ENCODE peak calls at places on chromosomes 6 and 20, in five cellular contexts. One of them, this sample, is unnamed.

GRCh38 chr6:35717449-35718353 is 19.1 kb upstream of the ARMC12 start:
- DNase-seq in hepatocyte: no peak
- DNase-seq in CD8-positive, alpha-beta T cell: no peak
- DNase-seq in HCT116: no peak
- DNase-seq in pancreas: no peak
- DNase-seq in this sample: no peak

GRCh38 chr6:2166717-2167116 is 78.7 kb downstream of the GMDS start:
- DNase-seq in hepatocyte: peak; percentile 8
- DNase-seq in CD8-positive, alpha-beta T cell: no peak
- DNase-seq in HCT116: no peak
- DNase-seq in pancreas: no peak
- DNase-seq in this sample: no peak

GRCh38 chr20:59526242-59527225 is 77.8 kb upstream of the PHACTR3 start:
- DNase-seq in hepatocyte: peak; percentile 20
- DNase-seq in CD8-positive, alpha-beta T cell: no peak
- DNase-seq in HCT116: no peak
- DNase-seq in pancreas: no peak
- DNase-seq in this sample: peak; percentile 62

GRCh38 chr6:73452107-73452461 is at the start of gene CGAS:
- DNase-seq in hepatocyte: peak; percentile 37
- DNase-seq in CD8-positive, alpha-beta T cell: peak; percentile 74
- DNase-seq in HCT116: no peak
- DNase-seq in pancreas: peak; percentile 71
- DNase-seq in this sample: peak; percentile 96

GRCh38 chr20:46177768-46178167 is 59.7 kb downstream of the CD40 start:
- DNase-seq in hepatocyte: no peak
- DNase-seq in CD8-positive, alpha-beta T cell: no peak
- DNase-seq in HCT116: no peak
- DNase-seq in pancreas: no peak
- DNase-seq in this sample: no peak

GRCh38 chr20:50504231-50504823 is 5.9 kb upstream of the PTPN1 start:
- DNase-seq in hepatocyte: no peak
- DNase-seq in CD8-positive, alpha-beta T cell: no peak
- DNase-seq in HCT116: peak; percentile 16
- DNase-seq in pancreas: no peak
- DNase-seq in this sample: no peak

GRCh38 chr6:25004357-25004756 is 68.6 kb upstream of the RIPOR2 start:
- DNase-seq in hepatocyte: no peak
- DNase-seq in CD8-positive, alpha-beta T cell: no peak
- DNase-seq in HCT116: no peak
- DNase-seq in pancreas: no peak
- DNase-seq in this sample: no peak

GRCh38 chr6:113994934-113995342 is 24.0 kb upstream of the HDAC2 start:
- DNase-seq in hepatocyte: peak; percentile 86
- DNase-seq in CD8-positive, alpha-beta T cell: no peak
- DNase-seq in HCT116: peak; percentile 88
- DNase-seq in pancreas: no peak
- DNase-seq in this sample: no peak

GRCh38 chr6:108106261-108106660 is 31.7 kb upstream of the OSTM1 start:
- DNase-seq in hepatocyte: no peak
- DNase-seq in CD8-positive, alpha-beta T cell: no peak
- DNase-seq in HCT116: no peak
- DNase-seq in pancreas: no peak
- DNase-seq in this sample: no peak

GRCh38 chr6:74607934-74608333 is 597.9 kb downstream of the COL12A1 start:
- DNase-seq in hepatocyte: no peak
- DNase-seq in CD8-positive, alpha-beta T cell: no peak
- DNase-seq in HCT116: no peak
- DNase-seq in pancreas: no peak
- DNase-seq in this sample: no peak

GRCh38 chr20:35344354-35344837 is 52.2 kb upstream of the FAM83C start:
- DNase-seq in hepatocyte: peak; percentile 76
- DNase-seq in CD8-positive, alpha-beta T cell: no peak
- DNase-seq in HCT116: no peak
- DNase-seq in pancreas: no peak
- DNase-seq in this sample: no peak

GRCh38 chr6:32167761-32168262 is 3.4 kb downstream of the EGFL8 start:
- DNase-seq in hepatocyte: no peak
- DNase-seq in CD8-positive, alpha-beta T cell: no peak
- DNase-seq in HCT116: no peak
- DNase-seq in pancreas: peak; percentile 11
- DNase-seq in this sample: no peak

GRCh38 chr20:25136643-25137559 is 55.0 kb upstream of the VSX1 start:
- DNase-seq in hepatocyte: peak; percentile 30
- DNase-seq in CD8-positive, alpha-beta T cell: no peak
- DNase-seq in HCT116: peak; percentile 38
- DNase-seq in pancreas: no peak
- DNase-seq in this sample: peak; percentile 75

GRCh38 chr6:31128093-31128676 is 7.9 kb upstream of the CDSN start:
- DNase-seq in hepatocyte: peak; percentile 81
- DNase-seq in CD8-positive, alpha-beta T cell: peak; percentile 87
- DNase-seq in HCT116: no peak
- DNase-seq in pancreas: no peak
- DNase-seq in this sample: no peak

GRCh38 chr20:10707791-10708190 is 34.0 kb upstream of the JAG1 start:
- DNase-seq in hepatocyte: no peak
- DNase-seq in CD8-positive, alpha-beta T cell: no peak
- DNase-seq in HCT116: no peak
- DNase-seq in pancreas: no peak
- DNase-seq in this sample: no peak

DNA sequence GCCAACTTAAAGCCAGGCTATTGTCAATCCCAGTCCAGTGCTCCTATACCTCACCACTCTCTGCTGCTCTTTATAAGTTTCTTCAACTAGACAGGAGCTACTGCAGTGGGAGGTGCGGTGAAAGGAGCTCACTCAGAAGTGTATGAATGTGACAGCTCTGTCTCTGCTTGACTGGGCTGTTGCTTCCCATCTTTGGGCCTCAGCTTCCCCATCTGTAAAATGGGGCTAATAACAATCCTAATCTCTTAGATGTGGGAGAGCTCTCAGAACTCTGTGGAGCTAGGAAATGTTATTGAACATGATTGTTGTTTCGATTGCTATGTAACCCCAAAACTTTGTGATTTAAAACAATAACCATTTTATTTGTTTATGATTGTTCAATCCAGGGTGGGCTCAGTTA is 8.4 kb upstream of the RALY start:
- DNase-seq in hepatocyte: no peak
- DNase-seq in CD8-positive, alpha-beta T cell: no peak
- DNase-seq in HCT116: no peak
- DNase-seq in pancreas: no peak
- DNase-seq in this sample: no peak
- TF ChIP-seq CTCF in hepatocyte: no peak
- TF ChIP-seq CTCF in CD8-positive, alpha-beta T cell: no peak
- TF ChIP-seq CTCF in HCT116: no peak
- TF ChIP-seq CTCF in pancreas: no peak
- TF ChIP-seq CTCF in this sample: no peak

GRCh38 chr6:52305385-52305784 is 20.8 kb upstream of the MCM3 start:
- DNase-seq in hepatocyte: no peak
- DNase-seq in CD8-positive, alpha-beta T cell: no peak
- DNase-seq in HCT116: no peak
- DNase-seq in pancreas: no peak
- DNase-seq in this sample: no peak
- H3K4me1 ChIP-seq in hepatocyte: peaks cover 36% of the 10 kb centered on the region
- H3K4me1 ChIP-seq in CD8-positive, alpha-beta T cell: peaks cover 75% of the 10 kb centered on the region
- H3K4me1 ChIP-seq in HCT116: no peaks in the 10 kb centered on the region
- H3K4me1 ChIP-seq in pancreas: peaks cover 3% of the 10 kb centered on the region
- H3K4me1 ChIP-seq in this sample: peaks cover 47% of the 10 kb centered on the region

GRCh38 chr6:166614171-166614583 is 12.9 kb downstream of the RPS6KA2 start:
- DNase-seq in hepatocyte: no peak
- DNase-seq in CD8-positive, alpha-beta T cell: peak; percentile 7
- DNase-seq in HCT116: no peak
- DNase-seq in pancreas: no peak
- DNase-seq in this sample: no peak
- H3K27ac ChIP-seq in hepatocyte: peak overlapping the region; percentile 34
- H3K27ac ChIP-seq in CD8-positive, alpha-beta T cell: no peak overlapping the region
- H3K27ac ChIP-seq in HCT116: no peak overlapping the region
- H3K27ac ChIP-seq in pancreas: no peak overlapping the region
- H3K27ac ChIP-seq in this sample: peak overlapping the region; percentile 17

GRCh38 chr20:32240220-32240619 is 32.5 kb downstream of the POFUT1 start:
- DNase-seq in hepatocyte: no peak
- DNase-seq in CD8-positive, alpha-beta T cell: no peak
- DNase-seq in HCT116: no peak
- DNase-seq in pancreas: no peak
- DNase-seq in this sample: no peak
- TF ChIP-seq CTCF in hepatocyte: peak; percentile 16
- TF ChIP-seq CTCF in CD8-positive, alpha-beta T cell: no peak
- TF ChIP-seq CTCF in HCT116: no peak
- TF ChIP-seq CTCF in pancreas: no peak
- TF ChIP-seq CTCF in this sample: no peak

GRCh38 chr6:45742591-45742990 is 273.1 kb downstream of the CLIC5 start:
- DNase-seq in hepatocyte: no peak
- DNase-seq in CD8-positive, alpha-beta T cell: no peak
- DNase-seq in HCT116: no peak
- DNase-seq in pancreas: no peak
- DNase-seq in this sample: no peak
- H3K4me1 ChIP-seq in hepatocyte: peaks cover 4% of the 10 kb centered on the region
- H3K4me1 ChIP-seq in CD8-positive, alpha-beta T cell: peaks cover 7% of the 10 kb centered on the region
- H3K4me1 ChIP-seq in HCT116: no peaks in the 10 kb centered on the region
- H3K4me1 ChIP-seq in pancreas: no peaks in the 10 kb centered on the region
- H3K4me1 ChIP-seq in this sample: no peaks in the 10 kb centered on the region

This sample was measured in left lung.